ENCODE peak calls at places on chromosome 14, in nine cellular contexts. R is HS-27A; C is NB4; T is stimulated activated CD4-positive, alpha-beta T cell treated with anti-CD3 and anti-CD28 coated beads, Interleukin-1b, Interleukin-23, amount 100 ng/mL, for 4 hours; H is vagina; K is stimulated activated CD8-positive, alpha-beta memory T cell treated with anti-CD3 and anti-CD28 coated beads, Interleukin-15, amount 100 ng/mL, for 24 hours; Q is cardiac muscle cell; Z is GM04504; N is activated CD8-positive, alpha-beta memory T cell treated with anti-CD3 and anti-CD28 coated beads for 1 hour. I is an unnamed sample.

GRCh38 chr14:68479247-68479646 is 313.6 kb downstream of the ZFP36L1 start:
- DNase-seq in H (peak), C (no peak), Z (no peak), T (no peak), K (no peak), Q (peak), N (no peak), R (no peak), I (no peak)

GRCh38 chr14:81222694-81223093 is 1.9 kb upstream of the GTF2A1 start:
- DNase-seq in Z (no peak), H (no peak), C (no peak), T (no peak), K (no peak), N (no peak), R (no peak), Q (no peak), I (no peak)

GRCh38 chr14:75430526-75430925 is 2.7 kb downstream of the JDP2 start:
- DNase-seq in Z (no peak), Q (peak), T (no peak), N (no peak), K (no peak), R (no peak), C (no peak), H (no peak), I (no peak)

GRCh38 chr14:104091927-104092771 is 6.6 kb downstream of the ASPG start:
- DNase-seq in H (no peak), Q (no peak), K (no peak), Z (no peak), T (no peak), R (no peak), C (no peak), N (no peak), I (no peak)

GRCh38 chr14:100873083-100873482 is 30.4 kb downstream of the RTL1 start:
- DNase-seq in R (no peak), Z (no peak), C (no peak), Q (no peak), N (no peak), K (no peak), H (no peak), T (no peak), I (no peak)

GRCh38 chr14:104510794-104511611 is 68.6 kb upstream of the C14orf180 start:
- DNase-seq in Q (no peak), N (no peak), R (no peak), T (no peak), Z (no peak), K (no peak), H (no peak), C (no peak), I (no peak)

GRCh38 chr14:104301731-104302460 is 163.5 kb downstream of the KIF26A start:
- DNase-seq in R (no peak), H (no peak), Q (no peak), Z (no peak), K (no peak), N (no peak), C (no peak), T (no peak), I (no peak)

GRCh38 chr14:23695220-23695999 is 59.2 kb downstream of the DHRS2 start:
- DNase-seq in Z (no peak), Q (peak), K (no peak), R (no peak), N (no peak), H (no peak), C (no peak), T (no peak), I (no peak)

GRCh38 chr14:105484069-105484996 is 2.4 kb upstream of the CRIP1 start:
- DNase-seq in T (no peak), H (no peak), R (no peak), N (no peak), Q (peak), K (no peak), C (no peak), Z (no peak), I (no peak)

GRCh38 chr14:78278464-78278863 is 108.3 kb downstream of the NRXN3 start:
- DNase-seq in T (no peak), R (no peak), Z (no peak), N (no peak), Q (no peak), H (no peak), C (no peak), K (no peak), I (no peak)

GRCh38 chr14:79044894-79045624 is 874.9 kb downstream of the NRXN3 start:
- DNase-seq in Q (peak), N (no peak), Z (peak), K (no peak), T (no peak), R (peak), H (no peak), C (no peak), I (peak)

GRCh38 chr14:53432378-53432802 is 279.3 kb upstream of the DDHD1 start:
- DNase-seq in T (peak), C (peak), N (no peak), K (no peak), R (no peak), Q (peak), H (no peak), Z (no peak), I (no peak)

GRCh38 chr14:21476526-21476924 is 234 bp downstream of the RAB2B start:
- DNase-seq in H (no peak), Z (no peak), Q (no peak), R (no peak), N (no peak), C (no peak), K (peak), T (peak), I (no peak)

GRCh38 chr14:29454026-29454693 is 473.5 kb downstream of the PRKD1 start:
- DNase-seq in K (no peak), Z (no peak), N (no peak), C (no peak), H (no peak), Q (no peak), T (no peak), R (no peak), I (no peak)

GRCh38 chr14:22159049-22159448 is 430.0 kb downstream of the DAD1 start:
- DNase-seq in N (no peak), C (peak), H (no peak), K (no peak), T (no peak), Z (no peak), R (peak), Q (no peak), I (no peak)

GRCh38 chr14:47675489-47676300 is at the start of gene MDGA2:
- DNase-seq in Q (peak), T (no peak), R (no peak), C (no peak), N (no peak), K (no peak), Z (no peak), H (no peak), I (no peak)

GRCh38 chr14:75069811-75070145 is 337 bp downstream of the ZC2HC1C start:
- DNase-seq in Q (no peak), R (no peak), H (no peak), T (no peak), C (no peak), Z (no peak), K (no peak), N (no peak), I (no peak)

GRCh38 chr14:53209370-53209769 is 56.2 kb upstream of the DDHD1 start:
- DNase-seq in C (peak), T (no peak), Z (no peak), K (no peak), R (no peak), Q (peak), N (no peak), H (no peak), I (no peak)

GRCh38 chr14:104876251-104876699 is 11.2 kb downstream of the CEP170B start:
- DNase-seq in K (no peak), R (no peak), C (peak), T (no peak), Q (peak), Z (no peak), H (no peak), N (no peak), I (no peak)

I was measured in BJ.